ENCODE peak calls at places on chromosomes 3 and 15, in nine cellular contexts. A is neural progenitor cell, L is mammary epithelial cell, M is lung, T is lower lobe of right lung, E is fibroblast of lung, Y is uterus, B is HepG2, Z is fibroblast of the aortic adventitia. G is an unnamed sample.

GRCh38 chr3:190121061-190121765 is 516 bp upstream of the P3H2 start:
- DNase-seq in T (no peak), M (no peak), Z (no peak), L (no peak), Y (no peak), A (no peak), E (no peak), B (no peak), G (no peak)

GRCh38 chr3:186826978-186827857 is 15.3 kb upstream of the ADIPOQ start:
- DNase-seq in Y (peak; percentile 54), Z (peak; percentile 72), A (peak; percentile 96), T (peak; percentile 89), L (peak; percentile 80), M (peak; percentile 81), B (peak; percentile 60), E (peak; percentile 79), G (peak; percentile 95)

GRCh38 chr15:80456517-80457497 is 52.6 kb downstream of the ARNT2 start:
- DNase-seq in A (no peak), Y (no peak), M (no peak), T (no peak), Z (peak; percentile 44), B (no peak), L (no peak), E (peak; percentile 62), G (no peak)

GRCh38 chr15:77032647-77033416 is 37.9 kb downstream of the PSTPIP1 start:
- DNase-seq in L (no peak), E (no peak), M (no peak), Y (no peak), A (no peak), Z (no peak), T (peak; percentile 34), B (no peak), G (no peak)

GRCh38 chr3:194450341-194450740 is 36.5 kb downstream of the ATP13A3 start:
- DNase-seq in E (no peak), M (no peak), Y (no peak), A (no peak), T (no peak), B (no peak), Z (no peak), L (no peak), G (no peak)

GRCh38 chr3:39541917-39542329 is 74.4 kb downstream of the MOBP start:
- DNase-seq in B (no peak), A (peak; percentile 28), M (no peak), T (no peak), E (peak; percentile 34), Y (no peak), Z (peak; percentile 52), L (no peak), G (no peak)

GRCh38 chr3:183114779-183115178 is 15.5 kb upstream of the MCCC1 start:
- DNase-seq in A (peak; percentile 64), Y (no peak), B (no peak), L (no peak), T (no peak), E (no peak), M (no peak), Z (no peak), G (no peak)

GRCh38 chr3:11509175-11510000 is 134.3 kb downstream of the VGLL4 start:
- DNase-seq in A (peak; percentile 60), L (no peak), T (peak; percentile 67), Y (peak; percentile 87), Z (peak; percentile 96), M (peak; percentile 52), E (peak; percentile 99), B (peak; percentile 31), G (peak; percentile 85)

GRCh38 chr3:183210862-183211341 is 42.2 kb upstream of the B3GNT5 start:
- DNase-seq in Y (no peak), A (no peak), L (no peak), M (no peak), T (peak; percentile 61), Z (no peak), B (no peak), E (no peak), G (no peak)

GRCh38 chr3:52896613-52897012 is 735 bp downstream of the STIMATE start:
- DNase-seq in B (no peak), E (no peak), L (peak; percentile 9), M (peak; percentile 29), A (peak; percentile 40), Y (no peak), T (no peak), Z (no peak), G (no peak)

GRCh38 chr3:18645603-18646002 is 220.5 kb upstream of the SATB1 start:
- DNase-seq in T (no peak), E (no peak), Y (no peak), A (no peak), L (no peak), M (no peak), Z (no peak), B (no peak), G (no peak)

GRCh38 chr3:129068291-129068886 is 7.8 kb downstream of the GP9 start:
- DNase-seq in A (no peak), E (no peak), T (no peak), B (no peak), M (no peak), L (no peak), Z (no peak), Y (no peak), G (no peak)

GRCh38 chr3:177554900-177555759 is 357.8 kb upstream of the TBL1XR1 start:
- DNase-seq in Z (peak; percentile 86), M (peak; percentile 35), Y (no peak), L (peak; percentile 80), T (no peak), E (peak; percentile 86), B (no peak), A (no peak), G (peak; percentile 64)

GRCh38 chr3:173584093-173584833 is 186.7 kb downstream of the NLGN1 start:
- DNase-seq in L (no peak), Z (peak; percentile 55), E (peak; percentile 65), T (no peak), Y (no peak), A (peak; percentile 62), M (no peak), B (no peak), G (peak; percentile 28)

GRCh38 chr3:196985954-196986885 is 17.6 kb upstream of the PIGZ start:
- DNase-seq in Z (no peak), Y (no peak), L (no peak), E (no peak), B (peak; percentile 63), A (no peak), M (no peak), T (no peak), G (no peak)
- TF ChIP-seq CTCF in Z (peak; percentile 33), Y (no peak), L (no peak), E (peak; percentile 26), B (no peak), A (peak; percentile 9), M (no peak), T (no peak), G (no peak)

GRCh38 chr3:9395570-9396300 is 1.7 kb upstream of the SETD5 start:
- DNase-seq in L (peak; percentile 12), M (no peak), E (no peak), Z (no peak), Y (no peak), A (no peak), T (no peak), B (no peak), G (no peak)
- H3K4me3 ChIP-seq in L (peak overlapping the region; percentile 51), M (peak overlapping the region; percentile 68), E (peak overlapping the region; percentile 61), Z (peak overlapping the region; percentile 85), Y (peak overlapping the region; percentile 89), A (peak overlapping the region; percentile 77), T (peak overlapping the region; percentile 89), B (peak overlapping the region; percentile 95), G (peak overlapping the region; percentile 87)

GRCh38 chr15:51283026-51283425 is 55.4 kb downstream of the CYP19A1 start:
- DNase-seq in T (no peak), E (no peak), Y (no peak), L (no peak), Z (no peak), A (no peak), B (no peak), M (no peak), G (no peak)
- TF ChIP-seq CTCF in T (no peak), E (no peak), Y (no peak), L (no peak), Z (no peak), A (no peak), B (no peak), M (no peak), G (no peak)

GRCh38 chr15:98799461-98799971 is 151.2 kb downstream of the IGF1R start:
- DNase-seq in T (peak; percentile 49), A (peak; percentile 65), Z (peak; percentile 27), B (peak; percentile 52), Y (no peak), L (peak; percentile 22), E (no peak), M (no peak), G (no peak)
- H3K4me3 ChIP-seq in T (no peak overlapping the region), A (peak overlapping the region; percentile 44), Z (no peak overlapping the region), B (peak overlapping the region; percentile 52), Y (no peak overlapping the region), L (no peak overlapping the region), E (no peak overlapping the region), M (no peak overlapping the region), G (no peak overlapping the region)

GRCh38 chr3:120438216-120438615 is 12.6 kb downstream of the FSTL1 start:
- DNase-seq in T (no peak), A (no peak), L (no peak), M (no peak), E (no peak), B (no peak), Z (no peak), Y (no peak), G (no peak)

GRCh38 chr3:120438971-120439370 is 11.8 kb downstream of the FSTL1 start:
- DNase-seq in A (peak; percentile 20), M (no peak), T (peak; percentile 53), E (peak; percentile 92), B (no peak), Y (peak; percentile 44), Z (peak; percentile 95), L (no peak), G (peak; percentile 81)

GRCh38 chr3:120436523-120437050 is 14.2 kb downstream of the FSTL1 start:
- DNase-seq in B (no peak), M (no peak), T (no peak), Z (no peak), A (no peak), Y (no peak), E (no peak), L (no peak), G (no peak)

GRCh38 chr3:120435621-120436020 is 15.2 kb downstream of the FSTL1 start:
- DNase-seq in T (no peak), L (no peak), A (no peak), Y (no peak), E (no peak), M (no peak), B (no peak), Z (peak; percentile 84), G (peak; percentile 76)

DNA sequence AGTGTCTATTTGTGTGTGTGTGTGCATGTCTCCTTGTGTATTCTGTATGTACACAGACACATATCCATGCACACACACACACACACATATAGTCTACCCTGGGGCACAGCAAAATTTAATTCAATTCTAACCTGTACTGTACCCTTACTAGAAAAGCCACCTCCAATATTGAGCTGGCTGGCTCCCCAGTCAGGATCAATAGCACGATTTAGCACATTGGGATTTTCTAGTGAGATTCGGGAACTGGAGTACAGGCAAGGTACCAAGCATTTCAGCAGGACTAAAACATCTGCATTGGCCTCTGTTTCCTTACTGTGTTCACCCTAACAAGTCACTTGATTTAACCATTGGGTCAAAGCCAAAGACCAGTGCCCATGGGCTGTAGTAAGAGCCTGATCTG is 13.2 kb downstream of the FSTL1 start:
- DNase-seq in L (no peak), A (no peak), B (no peak), E (no peak), M (no peak), T (no peak), Y (no peak), Z (no peak), G (no peak)
- TF ChIP-seq CTCF in L (no peak), A (no peak), B (no peak), E (no peak), M (no peak), T (no peak), Y (no peak), Z (no peak), G (no peak)

GRCh38 chr15:40845036-40845435 is 1.2 kb downstream of the SPINT1 start:
- DNase-seq in B (no peak), Y (no peak), Z (no peak), T (no peak), M (no peak), E (no peak), A (no peak), L (no peak), G (no peak)
- H3K4me3 ChIP-seq in B (no peak overlapping the region), Y (peak overlapping the region; percentile 31), Z (no peak overlapping the region), T (peak overlapping the region; percentile 71), M (peak overlapping the region; percentile 43), E (no peak overlapping the region), A (peak overlapping the region; percentile 76), L (peak overlapping the region; percentile 62), G (peak overlapping the region; percentile 30)

G was measured in foreskin fibroblast.